ENCODE peak calls at places on chromosomes 6 and 20, in ten cellular contexts. A, U, S, Y, Z, G, C, Q, V and B are unnamed samples.

GRCh38 chr6:135627092-135627715 is 129.7 kb upstream of the AHI1 start:
- DNase-seq in Q (no peak), C (no peak), A (no peak), S (no peak), G (no peak), V (no peak), U (no peak), Y (no peak), Z (no peak), B (no peak)

GRCh38 chr6:100370265-100370664 is 94.5 kb downstream of the SIM1 start:
- DNase-seq in C (no peak), Y (no peak), S (no peak), V (no peak), A (no peak), Z (no peak), G (no peak), U (no peak), Q (no peak), B (peak)

GRCh38 chr6:122995930-122996796 is at the start of gene CLVS2:
- DNase-seq in Z (no peak), S (peak), C (no peak), U (peak), Q (no peak), A (peak), Y (no peak), G (no peak), V (no peak), B (no peak)

GRCh38 chr6:93550551-93551276 is 131.4 kb upstream of the EPHA7 start:
- DNase-seq in S (no peak), A (no peak), Y (no peak), U (no peak), Z (no peak), V (no peak), Q (no peak), C (no peak), G (no peak), B (no peak)

GRCh38 chr6:83057705-83058321 is 7.8 kb downstream of the UBE3D start:
- DNase-seq in U (peak), C (peak), Q (peak), Z (peak), S (no peak), V (no peak), Y (peak), A (no peak), G (no peak), B (peak)

GRCh38 chr20:10093087-10093591 is 58.4 kb downstream of the ANKEF1 start:
- DNase-seq in V (no peak), Q (peak), A (no peak), G (no peak), S (no peak), Z (no peak), C (no peak), Y (no peak), U (peak), B (no peak)

GRCh38 chr6:31402324-31403282 is 792 bp upstream of the MICA start:
- DNase-seq in S (peak), Z (peak), Y (peak), G (peak), Q (no peak), U (no peak), C (no peak), A (peak), V (no peak), B (no peak)

GRCh38 chr20:44471481-44471882 is 4.2 kb upstream of the TTPAL start:
- DNase-seq in S (no peak), Q (peak), U (peak), C (no peak), Z (no peak), G (no peak), V (no peak), Y (no peak), A (no peak), B (peak)

GRCh38 chr20:5526516-5526915 is 209.8 kb upstream of the PROKR2 start:
- DNase-seq in Y (no peak), C (no peak), G (no peak), V (no peak), U (no peak), A (no peak), S (no peak), Q (no peak), Z (no peak), B (no peak)

GRCh38 chr6:134173936-134174789 is 121.7 kb upstream of the SLC2A12 start:
- DNase-seq in Z (peak), A (peak), G (peak), Q (peak), S (peak), U (peak), C (peak), V (no peak), Y (peak), B (peak)

GRCh38 chr20:40688129-40689099 is 622 bp downstream of the MAFB start:
- DNase-seq in G (no peak), U (peak), Q (peak), Z (no peak), S (no peak), A (no peak), Y (no peak), V (no peak), C (no peak), B (peak)

GRCh38 chr6:149129401-149130077 is 188.0 kb upstream of the TAB2 start:
- DNase-seq in G (no peak), S (no peak), C (no peak), Q (peak), V (no peak), U (no peak), Y (no peak), Z (no peak), A (peak), B (peak)

GRCh38 chr6:12083763-12084162 is 71.7 kb downstream of the HIVEP1 start:
- DNase-seq in Q (no peak), S (no peak), Y (no peak), U (no peak), A (no peak), Z (no peak), C (no peak), G (no peak), V (no peak), B (no peak)

GRCh38 chr6:83974409-83975050 is 59.0 kb upstream of the MRAP2 start:
- DNase-seq in A (no peak), Q (no peak), G (no peak), U (no peak), S (no peak), V (no peak), Y (no peak), C (no peak), Z (no peak), B (peak)

GRCh38 chr20:56171087-56172012 is 77.2 kb upstream of the MC3R start:
- DNase-seq in Z (no peak), U (peak), V (no peak), S (no peak), A (no peak), G (no peak), C (no peak), Y (no peak), Q (no peak), B (peak)

GRCh38 chr20:4855097-4855496 is 133.4 kb downstream of the PRND start:
- DNase-seq in S (peak), G (no peak), C (no peak), A (no peak), V (no peak), Q (no peak), U (no peak), Y (no peak), Z (no peak), B (no peak)

GRCh38 chr6:112202639-112203341 is 51.6 kb downstream of the LAMA4 start:
- DNase-seq in Q (no peak), Z (no peak), C (no peak), G (no peak), Y (no peak), U (no peak), A (no peak), S (no peak), V (no peak), B (no peak)

GRCh38 chr6:71592641-71593040 is 293.7 kb upstream of the RIMS1 start:
- DNase-seq in A (no peak), Y (no peak), Z (no peak), V (no peak), U (no peak), C (no peak), G (no peak), Q (no peak), S (no peak), B (no peak)

GRCh38 chr6:4809999-4810918 is 34.1 kb downstream of the CDYL start:
- DNase-seq in Q (peak), V (no peak), S (no peak), Y (no peak), Z (no peak), C (peak), A (no peak), G (no peak), U (peak), B (no peak)

GRCh38 chr20:46356195-46357029 is 48.1 kb upstream of the CDH22 start:
- DNase-seq in C (no peak), A (no peak), Y (no peak), U (no peak), Z (no peak), Q (no peak), G (no peak), S (no peak), V (no peak), B (no peak)
- TF ChIP-seq POLR2A in C (no peak), A (no peak), Y (no peak), U (no peak), Z (no peak), Q (no peak), G (no peak), S (no peak), V (no peak), B (peak)

GRCh38 chr6:155155787-155156447 is 107.9 kb upstream of the CLDN20 start:
- DNase-seq in Y (no peak), Q (peak), S (no peak), U (no peak), G (no peak), V (no peak), Z (no peak), A (no peak), C (no peak), B (no peak)
- TF ChIP-seq POLR2A in Y (no peak), Q (no peak), S (no peak), U (no peak), G (no peak), V (no peak), Z (no peak), A (no peak), C (no peak), B (no peak)

GRCh38 chr6:52177961-52178360 is 8.2 kb upstream of the IL17A start:
- DNase-seq in A (no peak), G (no peak), V (no peak), U (no peak), Y (no peak), Z (no peak), C (no peak), S (no peak), Q (no peak), B (no peak)

GRCh38 chr6:52176550-52176949 is 9.6 kb upstream of the IL17A start:
- DNase-seq in U (no peak), Y (no peak), G (no peak), C (no peak), A (no peak), V (no peak), Z (no peak), S (no peak), Q (no peak), B (no peak)

DNA sequence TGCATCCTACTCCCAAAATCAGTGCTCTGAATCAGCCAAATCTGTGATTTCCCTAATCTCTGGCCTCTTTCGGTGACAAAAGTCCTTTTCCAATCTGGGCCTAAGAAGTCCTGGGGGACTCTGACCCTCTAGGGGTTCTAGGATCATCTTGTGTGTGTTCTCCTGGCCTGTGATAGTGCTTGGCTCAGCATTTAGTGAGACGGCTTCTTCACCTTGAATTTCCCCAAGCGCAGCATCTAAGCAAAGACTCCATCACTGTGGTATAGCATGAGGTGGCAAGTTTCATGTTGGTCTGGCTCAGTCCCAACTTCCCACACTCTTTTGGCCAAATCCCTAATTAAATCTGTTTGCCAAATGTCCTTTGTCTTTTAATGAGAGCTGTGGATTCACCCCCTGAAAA is 12.1 kb upstream of the IL17A start:
- DNase-seq in Z (no peak), U (no peak), C (no peak), Y (no peak), A (no peak), S (no peak), G (no peak), V (no peak), Q (no peak), B (no peak)
- TF ChIP-seq POLR2A in Z (no peak), U (no peak), C (no peak), Y (no peak), A (no peak), S (no peak), G (no peak), V (no peak), Q (no peak), B (no peak)

GRCh38 chr6:28349892-28350737 is at the start of gene ZKSCAN3:
- DNase-seq in Z (peak), Y (peak), Q (peak), V (peak), G (peak), A (peak), U (peak), S (peak), C (peak), B (peak)
- TF ChIP-seq POLR2A in Z (peak), Y (peak), Q (no peak), V (peak), G (no peak), A (peak), U (peak), S (peak), C (peak), B (peak)

GRCh38 chr6:30111266-30111856 is 1.5 kb downstream of the TRIM31 start:
- DNase-seq in S (no peak), Y (no peak), Z (no peak), Q (no peak), C (no peak), G (no peak), V (no peak), U (no peak), A (no peak), B (no peak)
- TF ChIP-seq POLR2A in S (no peak), Y (no peak), Z (no peak), Q (no peak), C (no peak), G (no peak), V (no peak), U (no peak), A (no peak), B (no peak)

GRCh38 chr6:151399679-151400078 is 8.3 kb upstream of the ZBTB2 start:
- DNase-seq in A (no peak), Z (no peak), U (no peak), Q (no peak), S (no peak), V (no peak), G (no peak), Y (no peak), C (no peak), B (no peak)
- TF ChIP-seq POLR2A in A (no peak), Z (no peak), U (no peak), Q (no peak), S (no peak), V (no peak), G (no peak), Y (no peak), C (no peak), B (no peak)

DNA sequence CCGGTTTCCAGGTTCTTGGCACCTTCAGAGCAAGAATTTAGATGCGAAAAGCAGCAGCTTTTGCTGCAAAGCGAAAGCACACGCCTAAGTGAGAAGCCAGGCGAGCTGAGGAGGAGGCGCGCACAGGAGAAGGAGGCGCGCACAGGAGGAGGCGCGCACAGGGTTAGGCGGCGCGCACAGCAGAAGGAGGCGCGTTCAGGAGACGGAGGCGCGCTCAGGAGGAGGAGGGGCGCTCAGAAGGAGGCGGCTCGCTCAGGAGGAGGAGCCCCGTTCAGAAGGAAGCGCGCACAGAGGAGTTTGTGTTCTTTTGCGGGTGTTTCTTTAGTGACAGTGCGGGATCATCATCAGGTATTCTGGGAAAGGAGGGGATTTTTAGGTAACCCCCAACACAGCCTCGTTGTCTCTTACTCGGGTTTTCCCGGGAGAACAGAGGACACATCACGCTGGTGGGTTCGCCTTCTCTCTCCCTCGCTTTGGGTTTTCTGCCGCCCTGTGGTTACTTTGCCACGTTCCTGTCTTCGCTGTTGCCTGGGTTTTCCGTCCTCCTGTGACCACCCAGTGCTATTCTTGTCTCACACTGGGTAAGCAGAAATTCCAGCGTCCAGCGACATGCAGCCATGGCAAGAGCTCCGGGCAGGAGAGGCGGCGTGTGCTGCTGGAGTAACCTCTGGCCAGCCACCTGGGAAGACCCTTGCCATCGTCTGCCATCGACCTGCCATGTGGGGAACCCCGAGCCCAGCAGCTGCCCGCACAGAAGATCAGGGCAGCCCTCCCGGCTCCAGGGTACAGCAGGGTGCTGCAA is 47.0 kb downstream of the WDR27 start:
- DNase-seq in Q (peak), Y (peak), C (no peak), U (peak), Z (peak), S (peak), A (no peak), V (no peak), G (peak), B (peak)
- TF ChIP-seq POLR2A in Q (no peak), Y (peak), C (no peak), U (no peak), Z (no peak), S (no peak), A (no peak), V (peak), G (no peak), B (peak)

GRCh38 chr6:110552901-110553641 is 76.7 kb upstream of the SLC22A16 start:
- DNase-seq in Y (no peak), U (no peak), A (no peak), V (no peak), G (no peak), S (no peak), Q (no peak), C (no peak), Z (no peak), B (no peak)
- TF ChIP-seq POLR2A in Y (no peak), U (no peak), A (no peak), V (no peak), G (no peak), S (no peak), Q (no peak), C (no peak), Z (no peak), B (no peak)

GRCh38 chr20:2353231-2353630 is 27.5 kb upstream of the TGM6 start:
- DNase-seq in Z (no peak), G (no peak), U (no peak), S (no peak), C (no peak), V (no peak), Q (no peak), Y (no peak), A (no peak), B (no peak)

GRCh38 chr20:2348336-2348735 is 32.4 kb upstream of the TGM6 start:
- DNase-seq in A (no peak), G (no peak), Q (no peak), V (no peak), S (no peak), U (no peak), C (no peak), Z (no peak), Y (no peak), B (no peak)

GRCh38 chr20:2350606-2351005 is 30.1 kb upstream of the TGM6 start:
- DNase-seq in Y (no peak), U (no peak), V (no peak), C (no peak), Z (no peak), A (no peak), G (no peak), S (no peak), Q (no peak), B (no peak)

DNA sequence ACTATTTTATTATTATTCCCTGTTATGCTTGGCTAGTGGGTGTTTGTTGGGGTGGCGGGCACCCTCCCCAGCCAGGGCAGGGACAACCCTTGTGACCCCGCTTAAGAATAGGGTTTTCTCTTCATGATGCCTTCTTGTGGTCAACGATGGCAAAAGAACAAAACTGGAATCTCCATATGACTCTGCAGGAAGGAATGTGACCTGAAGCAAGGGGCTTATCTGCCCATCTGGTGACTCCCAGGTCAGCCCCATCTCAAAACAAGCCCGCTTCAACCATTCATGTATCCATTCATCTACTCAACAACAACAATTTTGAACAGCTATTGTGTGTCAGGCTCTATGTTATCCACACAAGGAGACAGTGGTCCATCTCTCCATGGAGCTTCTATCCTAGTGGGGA is 30.9 kb upstream of the TGM6 start:
- DNase-seq in U (no peak), V (no peak), Y (no peak), G (no peak), A (no peak), C (no peak), Q (no peak), S (no peak), Z (no peak), B (no peak)
- TF ChIP-seq POLR2A in U (no peak), V (no peak), Y (no peak), G (no peak), A (no peak), C (no peak), Q (no peak), S (no peak), Z (no peak), B (no peak)